ENCODE peak calls at places on chromosome 22, in ten cellular contexts. R, W, Q, N, J, I, E, P, L and O are unnamed samples.
A peak's percentile ranks its signal among the peaks of the same experiment; 100 is the strongest.

GRCh38 chr22:27242474-27242873 is 559.1 kb downstream of the MN1 start:
- DNase-seq in N (no peak), Q (no peak), L (no peak), E (no peak), I (no peak), J (no peak), R (no peak), P (no peak), W (no peak), O (no peak)

GRCh38 chr22:27213291-27213690 is 555.9 kb downstream of the MIAT start:
- DNase-seq in W (no peak), I (no peak), E (peak; percentile 24), N (no peak), L (no peak), R (no peak), J (no peak), Q (no peak), P (no peak), O (no peak)

GRCh38 chr22:42064629-42065028 is 6.0 kb downstream of the NAGA start:
- DNase-seq in J (no peak), N (no peak), E (no peak), I (no peak), L (no peak), Q (no peak), P (no peak), R (no peak), W (no peak), O (no peak)

GRCh38 chr22:30314918-30315317 is 11.8 kb downstream of the TBC1D10A start:
- DNase-seq in P (peak; percentile 38), Q (no peak), W (no peak), L (no peak), R (peak; percentile 67), E (no peak), N (no peak), I (no peak), J (no peak), O (no peak)

GRCh38 chr22:25827415-25827814 is 85.4 kb downstream of the MYO18B start:
- DNase-seq in J (no peak), Q (no peak), P (no peak), I (no peak), W (no peak), N (no peak), E (no peak), L (no peak), R (no peak), O (no peak)

GRCh38 chr22:26122920-26123468 is 46.3 kb upstream of the SEZ6L start:
- DNase-seq in P (no peak), E (no peak), J (no peak), Q (no peak), N (no peak), W (no peak), I (no peak), R (no peak), L (no peak), O (no peak)

GRCh38 chr22:31489632-31490495 is at the start of gene EIF4ENIF1:
- DNase-seq in W (peak; percentile 89), N (peak; percentile 80), E (peak; percentile 84), L (peak; percentile 53), J (peak; percentile 87), R (peak; percentile 78), I (peak; percentile 87), P (peak; percentile 92), Q (peak; percentile 93), O (peak; percentile 89)

GRCh38 chr22:34334893-34335292 is 414.6 kb upstream of the LARGE1 start:
- DNase-seq in W (no peak), I (no peak), N (peak; percentile 0), E (no peak), J (peak; percentile 51), R (no peak), L (no peak), Q (no peak), P (no peak), O (no peak)

GRCh38 chr22:39401301-39401631 is 1.7 kb downstream of the TAB1 start:
- DNase-seq in J (no peak), I (no peak), Q (no peak), R (no peak), L (no peak), E (no peak), P (no peak), W (no peak), N (no peak), O (no peak)

GRCh38 chr22:24247564-24248344 is 2.9 kb upstream of the GGT5 start:
- DNase-seq in P (peak; percentile 95), Q (peak; percentile 87), W (peak; percentile 96), E (peak; percentile 96), R (peak; percentile 95), I (peak; percentile 88), N (peak; percentile 83), J (peak; percentile 91), L (no peak), O (peak; percentile 93)

GRCh38 chr22:31350410-31350863 is 4.3 kb upstream of the PATZ1 start:
- DNase-seq in P (no peak), W (no peak), J (peak; percentile 69), I (peak; percentile 43), Q (no peak), N (peak; percentile 34), L (no peak), R (no peak), E (no peak), O (no peak)

GRCh38 chr22:27697888-27698287 is 103.7 kb downstream of the MN1 start:
- DNase-seq in I (peak; percentile 29), W (no peak), L (no peak), J (no peak), P (no peak), R (no peak), N (no peak), E (no peak), Q (no peak), O (no peak)

GRCh38 chr22:32854351-32854804 is 52.9 kb downstream of the TIMP3 start:
- DNase-seq in R (no peak), E (no peak), J (no peak), P (no peak), N (no peak), Q (no peak), W (no peak), I (no peak), L (no peak), O (no peak)

GRCh38 chr22:18057568-18058209 is 20.1 kb upstream of the PEX26 start:
- DNase-seq in J (no peak), E (peak; percentile 98), N (peak; percentile 85), W (no peak), R (peak; percentile 100), P (peak; percentile 88), L (peak; percentile 43), I (peak; percentile 60), Q (peak; percentile 76), O (peak; percentile 55)

GRCh38 chr22:44206696-44207095 is 26.0 kb downstream of the PARVG start:
- DNase-seq in L (no peak), R (no peak), P (no peak), E (no peak), Q (no peak), J (no peak), I (no peak), W (no peak), N (no peak), O (no peak)

GRCh38 chr22:43537019-43537585 is 125.3 kb downstream of the MPPED1 start:
- DNase-seq in L (no peak), P (no peak), I (peak; percentile 23), W (no peak), N (no peak), E (no peak), Q (no peak), R (no peak), J (no peak), O (no peak)

GRCh38 chr22:38077595-38077994 is 6.4 kb downstream of the SLC16A8 start:
- DNase-seq in J (no peak), L (no peak), R (no peak), W (no peak), Q (no peak), E (no peak), P (no peak), N (no peak), I (no peak), O (no peak)
- H3K27ac ChIP-seq in J (no peak overlapping the region), L (no peak overlapping the region), R (no peak overlapping the region), W (no peak overlapping the region), Q (no peak overlapping the region), E (no peak overlapping the region), P (no peak overlapping the region), N (no peak overlapping the region), I (no peak overlapping the region), O (no peak overlapping the region)

DNA sequence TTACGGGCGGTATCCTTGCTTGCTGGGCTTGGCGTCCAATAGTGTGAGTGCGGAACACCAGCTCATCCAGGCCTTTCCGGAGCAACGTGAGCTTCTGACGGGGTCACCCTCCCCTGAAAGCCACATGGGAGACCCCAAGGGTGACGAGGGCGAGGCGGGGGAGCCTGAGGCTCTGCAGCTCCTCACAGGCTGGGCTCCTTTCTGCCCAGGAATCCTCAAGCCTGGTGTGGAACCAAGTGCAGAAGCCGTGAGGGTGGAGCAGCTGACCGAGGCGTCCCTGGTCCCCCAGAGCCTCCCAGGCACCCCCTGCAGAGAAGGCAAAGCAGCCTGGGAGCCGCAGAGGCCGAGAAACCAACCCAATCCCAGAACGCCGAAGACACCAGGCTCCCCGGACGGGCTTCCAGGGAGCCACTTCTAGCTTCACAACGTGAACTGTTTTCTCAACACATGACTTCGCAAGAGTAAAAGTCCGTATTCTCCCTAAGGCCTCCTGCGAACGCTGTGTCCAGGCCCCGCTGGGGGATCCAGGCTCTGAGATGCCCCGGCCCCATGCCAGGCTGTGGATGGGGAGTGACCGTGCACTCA is 530.3 kb downstream of the BRD1 start:
- DNase-seq in L (no peak), E (no peak), Q (no peak), W (no peak), N (no peak), J (no peak), P (no peak), I (peak; percentile 10), R (no peak), O (no peak)
- H3K27ac ChIP-seq in L (no peak overlapping the region), E (no peak overlapping the region), Q (no peak overlapping the region), W (no peak overlapping the region), N (no peak overlapping the region), J (no peak overlapping the region), P (no peak overlapping the region), I (no peak overlapping the region), R (no peak overlapping the region), O (no peak overlapping the region)

DNA sequence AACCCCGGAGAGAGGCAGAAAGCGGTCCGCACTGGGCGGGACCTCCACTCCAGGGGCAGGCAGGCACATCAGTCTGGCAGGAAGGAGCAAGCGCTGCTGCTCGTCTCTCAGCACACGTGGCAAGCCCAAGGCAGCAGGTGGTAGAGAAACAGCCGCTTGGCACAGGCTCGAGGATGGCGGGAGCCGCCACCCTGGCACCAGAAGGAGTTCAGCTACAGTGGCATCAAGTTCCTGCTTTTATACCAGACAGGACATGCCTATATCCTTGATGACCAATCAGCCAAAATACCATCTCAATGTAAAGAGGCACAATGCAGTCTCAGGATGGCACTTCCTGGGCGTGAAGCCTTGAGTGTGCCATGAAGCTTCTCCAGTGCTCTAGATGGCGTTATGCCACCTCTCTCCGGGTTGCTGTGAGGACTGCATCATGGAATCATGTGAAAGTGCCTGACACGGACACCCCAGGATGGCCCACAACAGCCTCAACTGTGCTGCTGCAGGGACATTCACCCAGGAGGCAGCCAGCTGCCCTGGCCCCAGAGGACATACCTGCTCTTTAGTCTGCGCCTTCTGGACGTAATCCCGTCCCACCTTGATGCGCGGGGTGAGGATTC is 64.8 kb downstream of the APOL1 start:
- DNase-seq in R (no peak), E (no peak), P (no peak), I (no peak), W (no peak), L (no peak), N (no peak), Q (no peak), J (no peak), O (no peak)
- H3K27ac ChIP-seq in R (no peak overlapping the region), E (peak overlapping the region; percentile 100), P (peak overlapping the region; percentile 49), I (no peak overlapping the region), W (no peak overlapping the region), L (peak overlapping the region; percentile 99), N (no peak overlapping the region), Q (no peak overlapping the region), J (no peak overlapping the region), O (no peak overlapping the region)

GRCh38 chr22:46864314-46865051 is 102.0 kb downstream of the TBC1D22A start:
- DNase-seq in R (no peak), J (no peak), P (no peak), N (no peak), I (no peak), Q (no peak), W (peak; percentile 30), L (no peak), E (no peak), O (no peak)
- H3K27ac ChIP-seq in R (no peak overlapping the region), J (no peak overlapping the region), P (no peak overlapping the region), N (no peak overlapping the region), I (no peak overlapping the region), Q (no peak overlapping the region), W (no peak overlapping the region), L (no peak overlapping the region), E (no peak overlapping the region), O (no peak overlapping the region)